ENCODE peak calls at places on chromosomes 6 and 20, in four cellular contexts. V, H, X and F are unnamed samples.

GRCh38 chr20:51497542-51498467 is 44.7 kb downstream of the NFATC2 start:
- DNase-seq in V (peak), H (no peak), X (no peak), F (no peak)

GRCh38 chr6:76420094-76420493 is 347.6 kb upstream of the IMPG1 start:
- DNase-seq in V (no peak), H (no peak), X (no peak), F (no peak)

GRCh38 chr6:117237561-117237960 is 27.8 kb upstream of the VGLL2 start:
- DNase-seq in V (no peak), H (no peak), X (no peak), F (peak)

GRCh38 chr6:12791371-12791770 is 74.8 kb downstream of the PHACTR1 start:
- DNase-seq in V (no peak), H (no peak), X (no peak), F (no peak)

GRCh38 chr6:145815875-145816274 is 1.3 kb upstream of the FBXO30 start:
- DNase-seq in V (no peak), H (no peak), X (no peak), F (no peak)

GRCh38 chr6:149897015-149897697 is 757 bp downstream of the RAET1E start:
- DNase-seq in V (peak), H (no peak), X (peak), F (peak)

GRCh38 chr20:34099675-34100074 is 12.4 kb downstream of the EIF2S2 start:
- DNase-seq in V (no peak), H (no peak), X (no peak), F (no peak)

GRCh38 chr6:98467902-98468301 is 366.5 kb upstream of the POU3F2 start:
- DNase-seq in V (no peak), H (no peak), X (no peak), F (no peak)

GRCh38 chr6:44431118-44431725 is 43.7 kb downstream of the CDC5L start:
- DNase-seq in V (peak), H (peak), X (peak), F (no peak)

GRCh38 chr20:9407805-9408421 is 106.5 kb upstream of the LAMP5 start:
- DNase-seq in V (peak), H (peak), X (peak), F (peak)

GRCh38 chr6:123953920-123954319 is 150.3 kb downstream of the NKAIN2 start:
- DNase-seq in V (no peak), H (no peak), X (no peak), F (no peak)

GRCh38 chr20:3680701-3681351 is 984 bp downstream of the ADAM33 start:
- DNase-seq in V (peak), H (no peak), X (no peak), F (no peak)

GRCh38 chr6:112620832-112621569 is 273.9 kb downstream of the RFPL4B start:
- DNase-seq in V (peak), H (no peak), X (no peak), F (no peak)

GRCh38 chr6:45668705-45669104 is 291.0 kb upstream of the SUPT3H start:
- DNase-seq in V (no peak), H (no peak), X (no peak), F (no peak)

GRCh38 chr6:138957484-138957883 is 30.6 kb downstream of the REPS1 start:
- DNase-seq in V (peak), H (no peak), X (no peak), F (no peak)

GRCh38 chr6:140736227-140736626 is 1361.8 kb upstream of the CITED2 start:
- DNase-seq in V (peak), H (no peak), X (no peak), F (no peak)

GRCh38 chr6:119499797-119500196 is 150.2 kb upstream of the MAN1A1 start:
- DNase-seq in V (no peak), H (no peak), X (no peak), F (no peak)

GRCh38 chr20:63585616-63586565 is 11.9 kb upstream of the HELZ2 start:
- DNase-seq in V (no peak), H (no peak), X (no peak), F (no peak)

GRCh38 chr20:1331801-1332453 is 3.0 kb upstream of the SDCBP2 start:
- DNase-seq in V (no peak), H (no peak), X (no peak), F (no peak)

GRCh38 chr20:41137412-41138216 is at the start of gene PLCG1:
- DNase-seq in V (peak), H (peak), X (peak), F (peak)

GRCh38 chr6:166494757-166495486 is 91.6 kb downstream of the RAMACL start:
- DNase-seq in V (no peak), H (no peak), X (no peak), F (no peak)

GRCh38 chr6:83231146-83231545 is 38.0 kb downstream of the RWDD2A start:
- DNase-seq in V (peak), H (no peak), X (no peak), F (no peak)

GRCh38 chr20:38878798-38879197 is 47.4 kb upstream of the FAM83D start:
- DNase-seq in V (peak), H (peak), X (peak), F (no peak)